ENCODE peak calls at places on chromosome 9, in four cellular contexts. P is nephron progenitor cell, U is gastrocnemius medialis, N is T follicular helper cell. V is an unnamed sample.
A peak's percentile ranks its signal among the peaks of the same experiment; 100 is the strongest.

GRCh38 chr9:99822596-99823391 is 1.1 kb downstream of the NR4A3 start:
- DNase-seq in N (peak; percentile 41), P (peak; percentile 65), U (peak; percentile 34), V (peak; percentile 25)

GRCh38 chr9:89149726-89150125 is 28.9 kb downstream of the SHC3 start:
- DNase-seq in U (no peak), N (no peak), P (no peak), V (no peak)

GRCh38 chr9:97373311-97373710 is 38.6 kb upstream of the TDRD7 start:
- DNase-seq in N (no peak), P (no peak), U (no peak), V (peak; percentile 67)

GRCh38 chr9:114153761-114154596 is 1.4 kb upstream of the COL27A1 start:
- DNase-seq in N (no peak), P (peak; percentile 79), U (no peak), V (no peak)

GRCh38 chr9:2622361-2623045 is 916 bp downstream of the VLDLR start:
- DNase-seq in N (no peak), P (peak; percentile 61), U (peak; percentile 20), V (peak; percentile 33)

GRCh38 chr9:107147134-107147533 is 135.9 kb upstream of the RAD23B start:
- DNase-seq in P (no peak), U (no peak), N (no peak), V (no peak)

GRCh38 chr9:21993893-21994525 is at the start of gene CDKN2A:
- DNase-seq in P (peak; percentile 59), N (no peak), U (no peak), V (no peak)

GRCh38 chr9:23825700-23826099 is 340 bp downstream of the ELAVL2 start:
- DNase-seq in U (no peak), N (no peak), P (no peak), V (no peak)

GRCh38 chr9:96015876-96016686 is 140.6 kb downstream of the ERCC6L2 start:
- DNase-seq in P (no peak), N (no peak), U (no peak), V (no peak)

GRCh38 chr9:137593176-137593575 is 2.9 kb upstream of the ZMYND19 start:
- DNase-seq in U (no peak), N (no peak), P (no peak), V (no peak)

GRCh38 chr9:135070198-135070951 is 17.1 kb upstream of the OLFM1 start:
- DNase-seq in P (no peak), U (no peak), N (no peak), V (no peak)

GRCh38 chr9:98158071-98158791 is 34.2 kb downstream of the CORO2A start:
- DNase-seq in N (no peak), P (no peak), U (no peak), V (no peak)

GRCh38 chr9:88789785-88790184 is 201.5 kb upstream of the S1PR3 start:
- DNase-seq in P (no peak), N (no peak), U (no peak), V (no peak)

GRCh38 chr9:89954229-89954628 is 349.4 kb downstream of the GADD45G start:
- DNase-seq in U (no peak), P (no peak), N (no peak), V (no peak)

GRCh38 chr9:75907329-75907728 is 16.9 kb downstream of the PCSK5 start:
- DNase-seq in P (no peak), N (no peak), U (no peak), V (no peak)

GRCh38 chr9:98247826-98248657 is 7.4 kb downstream of the TBC1D2 start:
- DNase-seq in P (peak; percentile 35), N (no peak), U (no peak), V (no peak)

GRCh38 chr9:17272510-17272909 is 137.7 kb downstream of the CNTLN start:
- DNase-seq in P (no peak), N (no peak), U (no peak), V (no peak)

GRCh38 chr9:86163503-86163902 is 64.1 kb upstream of the GOLM1 start:
- DNase-seq in U (no peak), P (no peak), N (no peak), V (no peak)

GRCh38 chr9:80866121-80866520 is 823.2 kb downstream of the TLE1 start:
- DNase-seq in U (no peak), N (no peak), P (no peak), V (no peak)

GRCh38 chr9:95505676-95506437 is 10.9 kb downstream of the PTCH1 start:
- DNase-seq in U (peak; percentile 18), N (no peak), P (peak; percentile 83), V (peak; percentile 41)

GRCh38 chr9:100437860-100438805 is 11.2 kb downstream of the MSANTD3 start:
- DNase-seq in P (peak; percentile 78), U (peak; percentile 66), N (peak; percentile 50), V (peak; percentile 28)

GRCh38 chr9:18595597-18595996 is 121.6 kb downstream of the ADAMTSL1 start:
- DNase-seq in U (no peak), P (no peak), N (no peak), V (no peak)

GRCh38 chr9:120931278-120932085 is 4.9 kb upstream of the TRAF1 start:
- DNase-seq in P (no peak), N (peak; percentile 53), U (no peak), V (no peak)

GRCh38 chr9:93126151-93126781 is 7.8 kb downstream of the NINJ1 start:
- DNase-seq in P (no peak), U (peak; percentile 14), N (no peak), V (no peak)

GRCh38 chr9:106233116-106233515 is 538.8 kb downstream of the TMEM38B start:
- DNase-seq in U (no peak), N (no peak), P (no peak), V (no peak)

GRCh38 chr9:72675586-72675985 is 154.2 kb downstream of the TMC1 start:
- DNase-seq in N (no peak), U (no peak), P (no peak), V (peak; percentile 46)

GRCh38 chr9:133944746-133945135 is 47.4 kb downstream of the VAV2 start:
- DNase-seq in P (no peak), N (no peak), U (no peak), V (no peak)

GRCh38 chr9:34380034-34380510 is 3.4 kb upstream of the MYORG start:
- DNase-seq in N (no peak), P (peak; percentile 36), U (no peak), V (no peak)

GRCh38 chr9:136151214-136151804 is 32.6 kb upstream of the TMEM250 start:
- DNase-seq in U (no peak), N (no peak), P (no peak), V (no peak)

GRCh38 chr9:124019771-124020519 is 8.4 kb downstream of the LHX2 start:
- DNase-seq in U (no peak), P (no peak), N (no peak), V (no peak)

GRCh38 chr9:91800473-91800872 is 149.6 kb downstream of the ROR2 start:
- DNase-seq in P (no peak), U (no peak), N (no peak), V (no peak)